ENCODE peak calls at places on chromosomes 1 and 21, in seven cellular contexts. D is lung, H is stomach, M is tibial artery, P is esophagus squamous epithelium, V is psoas muscle, B is H9. F is an unnamed sample. For H3K4me1 and H3K9me3, the result is how much of the 10 kb centered on the place peaks cover.

GRCh38 chr1:245810789-245811337 is 656.1 kb downstream of the KIF26B start:
- DNase-seq in V (no peak), M (no peak), D (no peak), P (no peak), H (no peak), B (no peak), F (no peak)

GRCh38 chr1:8858112-8858668 is 20.3 kb downstream of the ENO1 start:
- DNase-seq in M (no peak), H (peak), V (no peak), D (no peak), B (no peak), P (no peak), F (no peak)

GRCh38 chr21:16378570-16378969 is 648.8 kb downstream of the USP25 start:
- DNase-seq in H (no peak), P (no peak), D (no peak), M (no peak), B (no peak), V (no peak), F (no peak)

GRCh38 chr1:25056536-25056935 is 126.5 kb upstream of the RUNX3 start:
- DNase-seq in D (no peak), P (no peak), B (no peak), M (no peak), V (no peak), H (no peak), F (no peak)

GRCh38 chr1:16243408-16243690 is 6.4 kb upstream of the CPLANE2 start:
- DNase-seq in V (no peak), D (no peak), P (no peak), B (no peak), H (no peak), M (no peak), F (no peak)

GRCh38 chr1:167605576-167605975 is 24.5 kb upstream of the RCSD1 start:
- DNase-seq in B (no peak), P (no peak), D (no peak), M (no peak), V (no peak), H (no peak), F (no peak)

GRCh38 chr1:209884249-209884648 is 53.8 kb upstream of the SYT14 start:
- DNase-seq in V (no peak), H (no peak), M (no peak), P (no peak), B (no peak), D (no peak), F (no peak)

GRCh38 chr1:200693327-200693726 is 23.6 kb upstream of the DDX59 start:
- DNase-seq in D (no peak), H (no peak), B (no peak), V (no peak), P (no peak), M (no peak), F (no peak)

GRCh38 chr1:203873094-203873493 is 11.7 kb downstream of the SNRPE start:
- DNase-seq in B (no peak), V (no peak), D (no peak), M (no peak), P (no peak), H (no peak), F (no peak)

GRCh38 chr21:33078907-33079582 is 9.1 kb downstream of the OLIG1 start:
- DNase-seq in P (no peak), D (no peak), H (no peak), V (no peak), B (no peak), M (no peak), F (no peak)

GRCh38 chr1:223704921-223705878 is 7.1 kb upstream of the CAPN2 start:
- DNase-seq in V (no peak), M (no peak), P (no peak), B (no peak), D (no peak), H (no peak), F (no peak)

GRCh38 chr1:225711236-225711937 is 58.5 kb upstream of the ENAH start:
- DNase-seq in V (no peak), M (no peak), H (no peak), B (no peak), D (no peak), P (no peak), F (no peak)

GRCh38 chr21:32306021-32306780 is 7.5 kb downstream of the MRAP start:
- DNase-seq in H (no peak), D (no peak), V (no peak), P (no peak), M (no peak), B (peak), F (no peak)

GRCh38 chr1:51946300-51946699 is 44.2 kb downstream of the RAB3B start:
- DNase-seq in H (no peak), V (no peak), B (no peak), M (no peak), D (no peak), P (no peak), F (no peak)

GRCh38 chr1:113031060-113031933 is 41.7 kb upstream of the LRIG2 start:
- DNase-seq in B (no peak), V (no peak), D (no peak), P (no peak), M (no peak), H (no peak), F (no peak)

GRCh38 chr1:83827731-83828130 is 171.2 kb downstream of the TTLL7 start:
- DNase-seq in D (no peak), H (no peak), V (no peak), M (no peak), B (no peak), P (no peak), F (no peak)

GRCh38 chr1:116402333-116402732 is 29.3 kb downstream of the ATP1A1 start:
- DNase-seq in D (no peak), M (no peak), B (no peak), V (no peak), P (no peak), H (no peak), F (no peak)

GRCh38 chr1:165376041-165376810 is 19.7 kb upstream of the LMX1A start:
- DNase-seq in H (peak), V (peak), P (no peak), M (peak), B (peak), D (peak), F (peak)

GRCh38 chr1:11982010-11982392 is 1.8 kb downstream of the MFN2 start:
- DNase-seq in D (no peak), P (no peak), H (no peak), V (no peak), M (no peak), B (no peak), F (no peak)

GRCh38 chr21:28138272-28138671 is 854.4 kb downstream of the LTN1 start:
- DNase-seq in B (no peak), H (no peak), V (no peak), M (no peak), D (no peak), P (no peak), F (no peak)

GRCh38 chr1:116311756-116312691 is 61.0 kb upstream of the ATP1A1 start:
- DNase-seq in H (peak), B (no peak), P (no peak), V (peak), M (no peak), D (peak), F (no peak)

GRCh38 chr1:160996195-160996594 is 24.8 kb downstream of the F11R start:
- DNase-seq in B (no peak), P (no peak), M (no peak), H (no peak), D (no peak), V (no peak), F (no peak)

GRCh38 chr1:208026880-208027438 is 116.0 kb upstream of the CD34 start:
- DNase-seq in V (peak), D (no peak), M (no peak), H (no peak), P (no peak), B (no peak), F (no peak)

GRCh38 chr1:33256335-33256700 is at the start of gene ZNF362:
- DNase-seq in V (peak), B (peak), M (no peak), D (peak), H (peak), P (no peak), F (peak)

GRCh38 chr1:218694635-218695034 is 349.5 kb downstream of the TGFB2 start:
- DNase-seq in P (no peak), B (no peak), H (no peak), D (no peak), V (no peak), M (no peak), F (no peak)

GRCh38 chr21:23152130-23152529 is 2153.9 kb downstream of the NCAM2 start:
- DNase-seq in D (no peak), M (no peak), P (no peak), H (no peak), V (no peak), B (no peak), F (no peak)

GRCh38 chr1:182610606-182611194 is 6.5 kb upstream of the RGS16 start:
- DNase-seq in B (no peak), P (no peak), H (no peak), M (no peak), V (no peak), D (no peak), F (no peak)

GRCh38 chr1:37887986-37888700 is 28.8 kb upstream of the MTF1 start:
- DNase-seq in B (no peak), H (no peak), D (no peak), M (no peak), P (no peak), V (no peak), F (no peak)

GRCh38 chr1:50978852-50979781 is 9.1 kb downstream of the CDKN2C start:
- DNase-seq in V (no peak), D (no peak), H (no peak), P (no peak), B (no peak), M (no peak), F (no peak)

GRCh38 chr21:45325206-45326168 is 37.8 kb upstream of the POFUT2 start:
- DNase-seq in P (no peak), V (peak), B (no peak), H (no peak), D (no peak), M (peak), F (peak)

GRCh38 chr1:38064232-38064903 is 17.8 kb upstream of the POU3F1 start:
- DNase-seq in H (no peak), B (no peak), M (no peak), V (no peak), D (no peak), P (no peak), F (no peak)

GRCh38 chr1:12708396-12708795 is 7.5 kb upstream of the AADACL3 start:
- DNase-seq in H (no peak), V (no peak), D (no peak), M (no peak), B (no peak), P (no peak), F (no peak)

GRCh38 chr1:158246650-158247049 is 7.6 kb upstream of the CD1A start:
- DNase-seq in P (no peak), B (no peak), M (no peak), D (no peak), V (no peak), H (no peak), F (no peak)

GRCh38 chr1:192747305-192747704 is 61.5 kb upstream of the RGS2 start:
- DNase-seq in D (no peak), B (no peak), M (no peak), V (no peak), P (no peak), H (no peak), F (no peak)

GRCh38 chr1:7460807-7461206 is 310.3 kb upstream of the VAMP3 start:
- DNase-seq in M (no peak), B (peak), P (no peak), D (no peak), H (no peak), V (no peak), F (no peak)

GRCh38 chr1:26064591-26064990 is 2.8 kb downstream of the TRIM63 start:
- DNase-seq in B (no peak), P (no peak), H (no peak), M (no peak), V (peak), D (no peak), F (no peak)

GRCh38 chr1:61097326-61097725 is 15.0 kb downstream of the NFIA start:
- DNase-seq in M (no peak), B (no peak), H (no peak), D (no peak), V (no peak), P (no peak), F (no peak)

GRCh38 chr21:45128613-45129226 is 54.3 kb downstream of the ADARB1 start:
- DNase-seq in D (peak), P (no peak), H (peak), B (peak), V (peak), M (peak), F (peak)

GRCh38 chr1:226884116-226884515 is 13.7 kb downstream of the PSEN2 start:
- DNase-seq in D (no peak), M (peak), H (no peak), V (no peak), P (no peak), B (no peak), F (no peak)

GRCh38 chr1:201504179-201504631 is 2.7 kb downstream of the CSRP1 start:
- DNase-seq in P (no peak), V (no peak), D (no peak), M (no peak), B (no peak), H (no peak), F (no peak)

GRCh38 chr1:230855886-230856285 is 12.4 kb downstream of the C1orf198 start:
- DNase-seq in H (no peak), P (no peak), V (no peak), D (no peak), B (no peak), M (no peak), F (no peak)

GRCh38 chr1:230852959-230853358 is 15.4 kb downstream of the C1orf198 start:
- DNase-seq in H (no peak), M (no peak), D (no peak), P (no peak), B (no peak), V (no peak), F (no peak)

GRCh38 chr1:230857077-230857476 is 11.2 kb downstream of the C1orf198 start:
- DNase-seq in H (no peak), M (peak), B (no peak), P (no peak), V (no peak), D (no peak), F (no peak)

GRCh38 chr1:230853736-230854135 is 14.6 kb downstream of the C1orf198 start:
- DNase-seq in M (no peak), B (no peak), H (no peak), P (no peak), V (no peak), D (no peak), F (no peak)

DNA sequence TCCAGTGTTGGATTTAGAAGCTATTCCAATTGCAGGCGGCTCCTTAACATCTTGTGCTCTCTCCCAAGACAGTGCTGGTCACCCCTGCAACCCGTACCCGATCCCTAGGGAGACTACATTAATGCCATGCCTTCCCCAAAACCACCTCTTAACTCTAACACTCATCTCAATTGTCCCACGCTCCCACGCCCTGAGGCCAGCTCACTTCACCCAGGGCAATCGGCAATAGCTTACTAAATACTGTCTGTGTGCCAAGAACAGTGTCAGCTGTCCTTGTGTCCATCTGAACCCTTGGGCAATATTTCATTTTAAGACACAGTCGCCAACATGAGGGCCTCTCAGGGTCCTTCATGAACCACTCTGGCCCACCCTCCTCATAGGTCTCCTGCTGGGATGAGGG is 13.9 kb downstream of the C1orf198 start:
- DNase-seq in B (no peak), D (no peak), P (no peak), M (no peak), H (no peak), V (no peak), F (no peak)
- H3K4me1 ChIP-seq in B (under half), D (under half), P (under half), M (half or more), H (under half), V (under half), F (under half)

DNA sequence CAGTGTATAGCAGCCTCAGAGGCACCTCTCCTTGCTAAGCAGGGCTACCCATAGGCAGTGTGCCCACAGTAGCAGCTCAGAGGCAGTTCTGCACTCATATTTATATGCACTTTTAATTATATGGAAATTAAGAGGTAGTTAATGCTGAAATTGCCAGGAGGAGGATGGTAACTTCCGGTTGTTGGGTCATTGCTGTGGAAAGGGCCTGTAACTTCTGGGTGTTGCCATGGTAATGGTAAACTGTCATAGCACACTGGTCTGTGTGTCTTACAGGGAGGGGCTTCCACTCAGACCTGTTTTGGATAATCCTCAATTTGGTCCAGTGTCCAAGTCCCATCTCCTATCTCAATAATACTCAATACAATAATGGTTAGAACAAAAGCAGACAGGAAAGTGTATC is 7.6 kb downstream of the CFH start:
- DNase-seq in V (no peak), P (no peak), M (no peak), H (no peak), B (no peak), D (no peak), F (no peak)
- H3K9me3 ChIP-seq in V (under half), P (under half), M (under half), H (under half), B (under half), D (under half), F (under half)

DNA sequence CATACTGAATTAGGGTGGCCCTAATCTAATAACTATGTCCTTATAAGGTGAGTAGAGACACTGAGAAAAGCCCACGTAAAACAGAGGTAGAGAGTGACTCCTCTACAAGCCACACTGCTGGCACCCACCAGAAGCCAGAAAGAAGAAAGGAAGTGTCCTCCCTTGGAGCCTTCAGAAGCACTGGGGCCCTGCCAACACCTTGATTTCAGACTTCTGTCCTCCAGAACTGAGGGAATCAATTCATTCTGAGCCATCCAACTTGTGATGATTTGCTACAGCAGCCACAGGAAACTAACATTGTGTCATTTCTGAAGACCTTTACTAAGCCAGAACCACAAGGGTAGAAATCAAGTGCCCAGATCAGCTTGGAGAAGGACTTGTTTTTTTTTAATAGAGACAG is 15.0 kb downstream of the GNB1 start:
- DNase-seq in B (no peak), M (no peak), D (no peak), V (no peak), H (no peak), P (no peak), F (peak)
- H3K4me1 ChIP-seq in B (under half), M (half or more), D (under half), V (half or more), H (under half), P (under half), F (half or more)

GRCh38 chr1:43107664-43108063 is 64.4 kb downstream of the EBNA1BP2 start:
- DNase-seq in M (no peak), B (no peak), V (no peak), D (no peak), H (no peak), P (no peak), F (no peak)
- H3K9me3 ChIP-seq in M (under half), B (under half), V (under half), D (under half), H (under half), P (under half), F (under half)

GRCh38 chr1:213623103-213623581 is 364.6 kb upstream of the PROX1 start:
- DNase-seq in B (no peak), M (no peak), P (no peak), H (no peak), D (no peak), V (no peak), F (no peak)
- H3K4me1 ChIP-seq in B (under half), M (under half), P (under half), H (under half), D (under half), V (under half), F (under half)

GRCh38 chr21:10430007-10430406 is 91.4 kb upstream of the TPTE start:
- DNase-seq in B (no peak), D (no peak), H (no peak), P (no peak), M (no peak), V (no peak), F (no peak)
- H3K9me3 ChIP-seq in B (half or more), D (under half), H (half or more), P (under half), M (under half), V (under half), F (under half)

GRCh38 chr1:31954607-31955283 is 16.6 kb upstream of the PTP4A2 start:
- DNase-seq in H (peak), P (no peak), V (peak), M (peak), D (peak), B (peak), F (peak)
- H3K4me1 ChIP-seq in H (under half), P (under half), V (under half), M (under half), D (under half), B (under half), F (half or more)